ENCODE peak calls at places on chromosomes 16 and 17, in six cellular contexts. W is AG09309; R is HT-29; E is CD8-positive, alpha-beta memory T cell; T is HL-60; Q is retinal pigment epithelial cell. V is an unnamed sample.
A peak's percentile ranks its signal among the peaks of the same experiment; 100 is the strongest.

GRCh38 chr16:12295395-12295794 is 318.9 kb downstream of the SNX29 start:
- DNase-seq in R (no peak), T (no peak), Q (no peak), W (no peak), E (no peak), V (no peak)

GRCh38 chr16:68972720-68973119 is 129.4 kb downstream of the TANGO6 start:
- DNase-seq in T (no peak), R (peak; percentile 35), E (no peak), Q (no peak), W (no peak), V (peak; percentile 26)

GRCh38 chr16:15879255-15879804 is 9.1 kb downstream of the CEP20 start:
- DNase-seq in T (no peak), W (peak; percentile 91), R (no peak), Q (peak; percentile 25), E (no peak), V (no peak)

GRCh38 chr16:57367111-57367752 is 5.1 kb upstream of the CX3CL1 start:
- DNase-seq in R (no peak), Q (no peak), W (no peak), E (no peak), T (no peak), V (no peak)

GRCh38 chr17:78428025-78428575 is 49.7 kb downstream of the PGS1 start:
- DNase-seq in T (no peak), R (no peak), Q (no peak), W (no peak), E (no peak), V (no peak)

GRCh38 chr17:37148171-37148570 is 199.4 kb downstream of the AATF start:
- DNase-seq in R (no peak), T (no peak), E (no peak), W (no peak), Q (no peak), V (no peak)

GRCh38 chr17:6523330-6523729 is 33.0 kb downstream of the PITPNM3 start:
- DNase-seq in E (no peak), R (peak; percentile 38), T (no peak), W (no peak), Q (no peak), V (no peak)

GRCh38 chr17:4744999-4745969 is 5.6 kb upstream of the CXCL16 start:
- DNase-seq in R (no peak), E (no peak), Q (no peak), T (no peak), W (no peak), V (no peak)

GRCh38 chr17:6670571-6670970 is 19.0 kb downstream of the C17orf100 start:
- DNase-seq in W (no peak), R (no peak), E (no peak), T (no peak), Q (no peak), V (no peak)

GRCh38 chr17:37651846-37652245 is 8.6 kb upstream of the DDX52 start:
- DNase-seq in E (no peak), W (no peak), Q (no peak), R (no peak), T (no peak), V (no peak)